ENCODE peak calls at places on chromosomes 11 and 22, in six cellular contexts. One of them, this sample, is unnamed.

GRCh38 chr22:32544953-32545558 is 70.4 kb downstream of the FBXO7 start:
- DNase-seq in SW480: no peak
- DNase-seq in activated CD8-positive, alpha-beta memory T cell treated with anti-CD3 and anti-CD28 coated beads, Interleukin-2, amount 10 ng/mL, durations not matched to agents 7 days and 5 days: no peak
- DNase-seq in stimulated activated CD8-positive, alpha-beta memory T cell treated with anti-CD3 and anti-CD28 coated beads, Interleukin-4, amount 100 ng/mL, for 1 hour: no peak
- DNase-seq in progenitor cell of endocrine pancreas: no peak
- DNase-seq in activated naive CD8-positive, alpha-beta T cell treated with anti-CD3 and anti-CD28 coated beads, Interleukin-2, amount 50 U/mL, for 24 hours: no peak
- DNase-seq in this sample: no peak

GRCh38 chr11:34242037-34242625 is 115.7 kb downstream of the ABTB2 start:
- DNase-seq in SW480: peak
- DNase-seq in activated CD8-positive, alpha-beta memory T cell treated with anti-CD3 and anti-CD28 coated beads, Interleukin-2, amount 10 ng/mL, durations not matched to agents 7 days and 5 days: no peak
- DNase-seq in stimulated activated CD8-positive, alpha-beta memory T cell treated with anti-CD3 and anti-CD28 coated beads, Interleukin-4, amount 100 ng/mL, for 1 hour: no peak
- DNase-seq in progenitor cell of endocrine pancreas: no peak
- DNase-seq in activated naive CD8-positive, alpha-beta T cell treated with anti-CD3 and anti-CD28 coated beads, Interleukin-2, amount 50 U/mL, for 24 hours: no peak
- DNase-seq in this sample: no peak

GRCh38 chr11:65872555-65873279 is at the start of gene EFEMP2:
- DNase-seq in SW480: no peak
- DNase-seq in activated CD8-positive, alpha-beta memory T cell treated with anti-CD3 and anti-CD28 coated beads, Interleukin-2, amount 10 ng/mL, durations not matched to agents 7 days and 5 days: no peak
- DNase-seq in stimulated activated CD8-positive, alpha-beta memory T cell treated with anti-CD3 and anti-CD28 coated beads, Interleukin-4, amount 100 ng/mL, for 1 hour: no peak
- DNase-seq in progenitor cell of endocrine pancreas: peak
- DNase-seq in activated naive CD8-positive, alpha-beta T cell treated with anti-CD3 and anti-CD28 coated beads, Interleukin-2, amount 50 U/mL, for 24 hours: no peak
- DNase-seq in this sample: peak

GRCh38 chr11:33835143-33835878 is 56.6 kb downstream of the LMO2 start:
- DNase-seq in SW480: peak
- DNase-seq in activated CD8-positive, alpha-beta memory T cell treated with anti-CD3 and anti-CD28 coated beads, Interleukin-2, amount 10 ng/mL, durations not matched to agents 7 days and 5 days: no peak
- DNase-seq in stimulated activated CD8-positive, alpha-beta memory T cell treated with anti-CD3 and anti-CD28 coated beads, Interleukin-4, amount 100 ng/mL, for 1 hour: no peak
- DNase-seq in progenitor cell of endocrine pancreas: no peak
- DNase-seq in activated naive CD8-positive, alpha-beta T cell treated with anti-CD3 and anti-CD28 coated beads, Interleukin-2, amount 50 U/mL, for 24 hours: no peak
- DNase-seq in this sample: no peak

GRCh38 chr11:57263351-57263750 is 26.3 kb upstream of the APLNR start:
- DNase-seq in SW480: no peak
- DNase-seq in activated CD8-positive, alpha-beta memory T cell treated with anti-CD3 and anti-CD28 coated beads, Interleukin-2, amount 10 ng/mL, durations not matched to agents 7 days and 5 days: no peak
- DNase-seq in stimulated activated CD8-positive, alpha-beta memory T cell treated with anti-CD3 and anti-CD28 coated beads, Interleukin-4, amount 100 ng/mL, for 1 hour: no peak
- DNase-seq in progenitor cell of endocrine pancreas: no peak
- DNase-seq in activated naive CD8-positive, alpha-beta T cell treated with anti-CD3 and anti-CD28 coated beads, Interleukin-2, amount 50 U/mL, for 24 hours: no peak
- DNase-seq in this sample: no peak

GRCh38 chr11:84518601-84519183 is 1108.5 kb downstream of the DLG2 start:
- DNase-seq in SW480: no peak
- DNase-seq in activated CD8-positive, alpha-beta memory T cell treated with anti-CD3 and anti-CD28 coated beads, Interleukin-2, amount 10 ng/mL, durations not matched to agents 7 days and 5 days: no peak
- DNase-seq in stimulated activated CD8-positive, alpha-beta memory T cell treated with anti-CD3 and anti-CD28 coated beads, Interleukin-4, amount 100 ng/mL, for 1 hour: no peak
- DNase-seq in progenitor cell of endocrine pancreas: no peak
- DNase-seq in activated naive CD8-positive, alpha-beta T cell treated with anti-CD3 and anti-CD28 coated beads, Interleukin-2, amount 50 U/mL, for 24 hours: no peak
- DNase-seq in this sample: no peak

GRCh38 chr11:128492461-128492860 is 94.9 kb downstream of the ETS1 start:
- DNase-seq in SW480: no peak
- DNase-seq in activated CD8-positive, alpha-beta memory T cell treated with anti-CD3 and anti-CD28 coated beads, Interleukin-2, amount 10 ng/mL, durations not matched to agents 7 days and 5 days: no peak
- DNase-seq in stimulated activated CD8-positive, alpha-beta memory T cell treated with anti-CD3 and anti-CD28 coated beads, Interleukin-4, amount 100 ng/mL, for 1 hour: no peak
- DNase-seq in progenitor cell of endocrine pancreas: no peak
- DNase-seq in activated naive CD8-positive, alpha-beta T cell treated with anti-CD3 and anti-CD28 coated beads, Interleukin-2, amount 50 U/mL, for 24 hours: no peak
- DNase-seq in this sample: no peak

GRCh38 chr11:121473064-121473777 is 20.5 kb upstream of the SORL1-AS1 start:
- DNase-seq in SW480: peak
- DNase-seq in activated CD8-positive, alpha-beta memory T cell treated with anti-CD3 and anti-CD28 coated beads, Interleukin-2, amount 10 ng/mL, durations not matched to agents 7 days and 5 days: no peak
- DNase-seq in stimulated activated CD8-positive, alpha-beta memory T cell treated with anti-CD3 and anti-CD28 coated beads, Interleukin-4, amount 100 ng/mL, for 1 hour: no peak
- DNase-seq in progenitor cell of endocrine pancreas: no peak
- DNase-seq in activated naive CD8-positive, alpha-beta T cell treated with anti-CD3 and anti-CD28 coated beads, Interleukin-2, amount 50 U/mL, for 24 hours: no peak
- DNase-seq in this sample: no peak

GRCh38 chr11:288328-289144 is at the start of gene PGGHG:
- DNase-seq in SW480: peak
- DNase-seq in activated CD8-positive, alpha-beta memory T cell treated with anti-CD3 and anti-CD28 coated beads, Interleukin-2, amount 10 ng/mL, durations not matched to agents 7 days and 5 days: no peak
- DNase-seq in stimulated activated CD8-positive, alpha-beta memory T cell treated with anti-CD3 and anti-CD28 coated beads, Interleukin-4, amount 100 ng/mL, for 1 hour: no peak
- DNase-seq in progenitor cell of endocrine pancreas: peak
- DNase-seq in activated naive CD8-positive, alpha-beta T cell treated with anti-CD3 and anti-CD28 coated beads, Interleukin-2, amount 50 U/mL, for 24 hours: peak
- DNase-seq in this sample: peak

GRCh38 chr11:9155930-9156329 is 64.5 kb upstream of the SCUBE2 start:
- DNase-seq in SW480: no peak
- DNase-seq in activated CD8-positive, alpha-beta memory T cell treated with anti-CD3 and anti-CD28 coated beads, Interleukin-2, amount 10 ng/mL, durations not matched to agents 7 days and 5 days: no peak
- DNase-seq in stimulated activated CD8-positive, alpha-beta memory T cell treated with anti-CD3 and anti-CD28 coated beads, Interleukin-4, amount 100 ng/mL, for 1 hour: no peak
- DNase-seq in progenitor cell of endocrine pancreas: no peak
- DNase-seq in activated naive CD8-positive, alpha-beta T cell treated with anti-CD3 and anti-CD28 coated beads, Interleukin-2, amount 50 U/mL, for 24 hours: no peak
- DNase-seq in this sample: no peak

GRCh38 chr22:38435010-38435409 is 20.0 kb downstream of the KCNJ4 start:
- DNase-seq in SW480: no peak
- DNase-seq in activated CD8-positive, alpha-beta memory T cell treated with anti-CD3 and anti-CD28 coated beads, Interleukin-2, amount 10 ng/mL, durations not matched to agents 7 days and 5 days: no peak
- DNase-seq in stimulated activated CD8-positive, alpha-beta memory T cell treated with anti-CD3 and anti-CD28 coated beads, Interleukin-4, amount 100 ng/mL, for 1 hour: no peak
- DNase-seq in progenitor cell of endocrine pancreas: no peak
- DNase-seq in activated naive CD8-positive, alpha-beta T cell treated with anti-CD3 and anti-CD28 coated beads, Interleukin-2, amount 50 U/mL, for 24 hours: no peak
- DNase-seq in this sample: no peak

GRCh38 chr11:73192272-73192671 is 25.8 kb upstream of the P2RY2 start:
- DNase-seq in SW480: no peak
- DNase-seq in activated CD8-positive, alpha-beta memory T cell treated with anti-CD3 and anti-CD28 coated beads, Interleukin-2, amount 10 ng/mL, durations not matched to agents 7 days and 5 days: no peak
- DNase-seq in stimulated activated CD8-positive, alpha-beta memory T cell treated with anti-CD3 and anti-CD28 coated beads, Interleukin-4, amount 100 ng/mL, for 1 hour: no peak
- DNase-seq in progenitor cell of endocrine pancreas: no peak
- DNase-seq in activated naive CD8-positive, alpha-beta T cell treated with anti-CD3 and anti-CD28 coated beads, Interleukin-2, amount 50 U/mL, for 24 hours: no peak
- DNase-seq in this sample: no peak

GRCh38 chr11:28482666-28483065 is 374.5 kb downstream of the METTL15 start:
- DNase-seq in SW480: no peak
- DNase-seq in activated CD8-positive, alpha-beta memory T cell treated with anti-CD3 and anti-CD28 coated beads, Interleukin-2, amount 10 ng/mL, durations not matched to agents 7 days and 5 days: no peak
- DNase-seq in stimulated activated CD8-positive, alpha-beta memory T cell treated with anti-CD3 and anti-CD28 coated beads, Interleukin-4, amount 100 ng/mL, for 1 hour: no peak
- DNase-seq in progenitor cell of endocrine pancreas: no peak
- DNase-seq in activated naive CD8-positive, alpha-beta T cell treated with anti-CD3 and anti-CD28 coated beads, Interleukin-2, amount 50 U/mL, for 24 hours: no peak
- DNase-seq in this sample: no peak

GRCh38 chr11:119307974-119308373 is 9.0 kb downstream of the MCAM start:
- DNase-seq in SW480: no peak
- DNase-seq in activated CD8-positive, alpha-beta memory T cell treated with anti-CD3 and anti-CD28 coated beads, Interleukin-2, amount 10 ng/mL, durations not matched to agents 7 days and 5 days: no peak
- DNase-seq in stimulated activated CD8-positive, alpha-beta memory T cell treated with anti-CD3 and anti-CD28 coated beads, Interleukin-4, amount 100 ng/mL, for 1 hour: no peak
- DNase-seq in progenitor cell of endocrine pancreas: no peak
- DNase-seq in activated naive CD8-positive, alpha-beta T cell treated with anti-CD3 and anti-CD28 coated beads, Interleukin-2, amount 50 U/mL, for 24 hours: no peak
- DNase-seq in this sample: no peak

GRCh38 chr11:84543367-84544159 is 1083.6 kb downstream of the DLG2 start:
- DNase-seq in SW480: no peak
- DNase-seq in activated CD8-positive, alpha-beta memory T cell treated with anti-CD3 and anti-CD28 coated beads, Interleukin-2, amount 10 ng/mL, durations not matched to agents 7 days and 5 days: no peak
- DNase-seq in stimulated activated CD8-positive, alpha-beta memory T cell treated with anti-CD3 and anti-CD28 coated beads, Interleukin-4, amount 100 ng/mL, for 1 hour: no peak
- DNase-seq in progenitor cell of endocrine pancreas: no peak
- DNase-seq in activated naive CD8-positive, alpha-beta T cell treated with anti-CD3 and anti-CD28 coated beads, Interleukin-2, amount 50 U/mL, for 24 hours: no peak
- DNase-seq in this sample: peak

This sample was measured in SJCRH30.